ENCODE peak calls at places on chromosomes 11 and 22, in ten cellular contexts. One of them, this sample, is unnamed.

GRCh38 chr11:104967493-104968364 is 645 bp downstream of the CASP4 start:
- DNase-seq in stomach: no peak
- DNase-seq in HFFc6: no peak
- DNase-seq in ascending aorta: no peak
- DNase-seq in epithelial cell of esophagus: peak
- DNase-seq in AG04450: no peak
- DNase-seq in neural progenitor cell: no peak
- DNase-seq in fibroblast of pulmonary artery: peak
- DNase-seq in kidney epithelial cell: no peak
- DNase-seq in cardiac muscle cell: no peak
- DNase-seq in this sample: no peak

GRCh38 chr22:25729016-25729415 is 13.0 kb upstream of the MYO18B start:
- DNase-seq in stomach: no peak
- DNase-seq in HFFc6: no peak
- DNase-seq in ascending aorta: no peak
- DNase-seq in epithelial cell of esophagus: no peak
- DNase-seq in AG04450: no peak
- DNase-seq in neural progenitor cell: no peak
- DNase-seq in fibroblast of pulmonary artery: no peak
- DNase-seq in kidney epithelial cell: no peak
- DNase-seq in cardiac muscle cell: no peak
- DNase-seq in this sample: no peak

GRCh38 chr22:48923165-48923875 is 904.4 kb downstream of the BRD1 start:
- DNase-seq in stomach: peak
- DNase-seq in HFFc6: no peak
- DNase-seq in ascending aorta: no peak
- DNase-seq in epithelial cell of esophagus: no peak
- DNase-seq in AG04450: no peak
- DNase-seq in neural progenitor cell: no peak
- DNase-seq in fibroblast of pulmonary artery: no peak
- DNase-seq in kidney epithelial cell: no peak
- DNase-seq in cardiac muscle cell: no peak
- DNase-seq in this sample: no peak

GRCh38 chr11:120964857-120965256 is 59.0 kb upstream of the TBCEL start:
- DNase-seq in stomach: no peak
- DNase-seq in HFFc6: peak
- DNase-seq in ascending aorta: no peak
- DNase-seq in epithelial cell of esophagus: peak
- DNase-seq in AG04450: peak
- DNase-seq in neural progenitor cell: no peak
- DNase-seq in fibroblast of pulmonary artery: peak
- DNase-seq in kidney epithelial cell: no peak
- DNase-seq in cardiac muscle cell: no peak
- DNase-seq in this sample: no peak

GRCh38 chr11:104999716-105000115 is 23.3 kb downstream of the CASP5 start:
- DNase-seq in stomach: no peak
- DNase-seq in HFFc6: no peak
- DNase-seq in ascending aorta: no peak
- DNase-seq in epithelial cell of esophagus: no peak
- DNase-seq in AG04450: no peak
- DNase-seq in neural progenitor cell: no peak
- DNase-seq in fibroblast of pulmonary artery: no peak
- DNase-seq in kidney epithelial cell: no peak
- DNase-seq in cardiac muscle cell: no peak
- DNase-seq in this sample: no peak

GRCh38 chr22:44600386-44600785 is 101.6 kb upstream of the PRR5 start:
- DNase-seq in stomach: no peak
- DNase-seq in HFFc6: no peak
- DNase-seq in ascending aorta: no peak
- DNase-seq in epithelial cell of esophagus: no peak
- DNase-seq in AG04450: no peak
- DNase-seq in neural progenitor cell: no peak
- DNase-seq in fibroblast of pulmonary artery: no peak
- DNase-seq in kidney epithelial cell: no peak
- DNase-seq in cardiac muscle cell: no peak
- DNase-seq in this sample: no peak

GRCh38 chr22:36911887-36912661 is 1.4 kb upstream of the CSF2RB start:
- DNase-seq in stomach: no peak
- DNase-seq in HFFc6: peak
- DNase-seq in ascending aorta: no peak
- DNase-seq in epithelial cell of esophagus: no peak
- DNase-seq in AG04450: no peak
- DNase-seq in neural progenitor cell: no peak
- DNase-seq in fibroblast of pulmonary artery: peak
- DNase-seq in kidney epithelial cell: no peak
- DNase-seq in cardiac muscle cell: no peak
- DNase-seq in this sample: no peak

GRCh38 chr11:87260811-87261210 is 223.1 kb downstream of the TMEM135 start:
- DNase-seq in stomach: no peak
- DNase-seq in HFFc6: peak
- DNase-seq in ascending aorta: no peak
- DNase-seq in epithelial cell of esophagus: no peak
- DNase-seq in AG04450: no peak
- DNase-seq in neural progenitor cell: no peak
- DNase-seq in fibroblast of pulmonary artery: peak
- DNase-seq in kidney epithelial cell: no peak
- DNase-seq in cardiac muscle cell: no peak
- DNase-seq in this sample: no peak

DNA sequence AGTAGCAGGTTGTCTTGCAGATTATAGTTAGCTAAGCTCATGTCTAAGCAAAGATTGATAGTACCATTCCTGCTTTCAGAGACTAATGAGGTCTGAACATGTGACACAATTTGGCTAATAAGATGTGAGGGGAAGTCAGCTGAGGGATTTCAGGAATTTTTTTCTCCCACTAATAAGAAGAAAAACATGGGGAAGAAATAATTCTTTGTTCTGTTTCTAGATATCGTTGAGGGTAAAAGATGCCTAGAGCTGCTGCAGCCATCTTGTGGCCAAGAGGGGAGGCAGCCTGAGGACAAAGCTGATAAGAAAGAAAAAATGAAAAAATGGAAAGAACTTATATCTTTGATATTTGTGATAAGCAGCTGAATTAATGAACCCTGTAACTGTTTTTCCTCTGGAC is 1334.4 kb downstream of the LRRC4C start:
- DNase-seq in stomach: no peak
- DNase-seq in HFFc6: no peak
- DNase-seq in ascending aorta: no peak
- DNase-seq in epithelial cell of esophagus: no peak
- DNase-seq in AG04450: no peak
- DNase-seq in neural progenitor cell: peak
- DNase-seq in fibroblast of pulmonary artery: no peak
- DNase-seq in kidney epithelial cell: no peak
- DNase-seq in cardiac muscle cell: no peak
- DNase-seq in this sample: no peak
- TF ChIP-seq CTCF in stomach: peak
- TF ChIP-seq CTCF in HFFc6: no peak
- TF ChIP-seq CTCF in ascending aorta: no peak
- TF ChIP-seq CTCF in epithelial cell of esophagus: no peak
- TF ChIP-seq CTCF in AG04450: no peak
- TF ChIP-seq CTCF in neural progenitor cell: peak
- TF ChIP-seq CTCF in fibroblast of pulmonary artery: no peak
- TF ChIP-seq CTCF in kidney epithelial cell: peak
- TF ChIP-seq CTCF in cardiac muscle cell: no peak
- TF ChIP-seq CTCF in this sample: peak

GRCh38 chr11:11035331-11035730 is 177.5 kb upstream of the ZBED5 start:
- DNase-seq in stomach: no peak
- DNase-seq in HFFc6: no peak
- DNase-seq in ascending aorta: no peak
- DNase-seq in epithelial cell of esophagus: no peak
- DNase-seq in AG04450: no peak
- DNase-seq in neural progenitor cell: no peak
- DNase-seq in fibroblast of pulmonary artery: no peak
- DNase-seq in kidney epithelial cell: no peak
- DNase-seq in cardiac muscle cell: peak
- DNase-seq in this sample: no peak

GRCh38 chr11:11039249-11039965 is 181.6 kb upstream of the ZBED5 start:
- DNase-seq in stomach: no peak
- DNase-seq in HFFc6: no peak
- DNase-seq in ascending aorta: no peak
- DNase-seq in epithelial cell of esophagus: no peak
- DNase-seq in AG04450: no peak
- DNase-seq in neural progenitor cell: no peak
- DNase-seq in fibroblast of pulmonary artery: no peak
- DNase-seq in kidney epithelial cell: no peak
- DNase-seq in cardiac muscle cell: no peak
- DNase-seq in this sample: no peak

GRCh38 chr11:11036185-11037161 is 178.6 kb upstream of the ZBED5 start:
- DNase-seq in stomach: no peak
- DNase-seq in HFFc6: peak
- DNase-seq in ascending aorta: no peak
- DNase-seq in epithelial cell of esophagus: peak
- DNase-seq in AG04450: no peak
- DNase-seq in neural progenitor cell: peak
- DNase-seq in fibroblast of pulmonary artery: peak
- DNase-seq in kidney epithelial cell: peak
- DNase-seq in cardiac muscle cell: peak
- DNase-seq in this sample: no peak

GRCh38 chr11:11038339-11039248 is 180.7 kb upstream of the ZBED5 start:
- DNase-seq in stomach: no peak
- DNase-seq in HFFc6: no peak
- DNase-seq in ascending aorta: no peak
- DNase-seq in epithelial cell of esophagus: no peak
- DNase-seq in AG04450: no peak
- DNase-seq in neural progenitor cell: peak
- DNase-seq in fibroblast of pulmonary artery: no peak
- DNase-seq in kidney epithelial cell: no peak
- DNase-seq in cardiac muscle cell: no peak
- DNase-seq in this sample: no peak

DNA sequence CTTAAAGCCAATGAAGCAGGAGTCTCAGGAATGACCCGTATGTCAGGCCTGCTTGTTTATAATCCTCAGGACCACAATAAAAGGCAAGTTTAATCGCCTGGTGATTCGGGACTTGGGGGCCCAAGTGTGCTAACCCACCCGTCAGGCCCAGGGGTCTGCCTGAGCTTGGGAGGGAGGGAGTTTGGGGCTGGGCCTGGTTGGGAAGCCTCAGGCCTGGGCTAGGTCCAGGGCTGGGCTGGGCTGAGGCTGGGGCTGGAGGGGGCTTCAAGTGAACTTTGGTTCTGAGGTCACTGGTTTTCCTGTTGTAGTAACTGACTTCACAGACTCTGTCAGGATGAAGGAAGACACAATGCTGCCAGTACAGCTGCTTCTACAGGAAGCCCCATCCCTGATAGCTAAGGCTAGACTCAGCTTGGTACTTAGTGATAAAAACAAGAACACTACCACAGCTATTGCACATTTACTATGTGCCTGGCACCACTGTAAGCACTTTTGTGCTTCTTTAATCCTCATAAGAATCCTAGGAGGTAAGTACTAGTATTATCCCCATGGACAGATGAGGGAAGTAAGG is 179.4 kb upstream of the ZBED5 start:
- DNase-seq in stomach: no peak
- DNase-seq in HFFc6: no peak
- DNase-seq in ascending aorta: no peak
- DNase-seq in epithelial cell of esophagus: no peak
- DNase-seq in AG04450: no peak
- DNase-seq in neural progenitor cell: no peak
- DNase-seq in fibroblast of pulmonary artery: no peak
- DNase-seq in kidney epithelial cell: no peak
- DNase-seq in cardiac muscle cell: no peak
- DNase-seq in this sample: no peak
- TF ChIP-seq CTCF in stomach: no peak
- TF ChIP-seq CTCF in HFFc6: peak
- TF ChIP-seq CTCF in ascending aorta: no peak
- TF ChIP-seq CTCF in epithelial cell of esophagus: no peak
- TF ChIP-seq CTCF in AG04450: no peak
- TF ChIP-seq CTCF in neural progenitor cell: no peak
- TF ChIP-seq CTCF in fibroblast of pulmonary artery: no peak
- TF ChIP-seq CTCF in kidney epithelial cell: no peak
- TF ChIP-seq CTCF in cardiac muscle cell: no peak
- TF ChIP-seq CTCF in this sample: no peak

GRCh38 chr11:8250446-8250845 is 13.2 kb downstream of the LMO1 start:
- DNase-seq in stomach: no peak
- DNase-seq in HFFc6: no peak
- DNase-seq in ascending aorta: peak
- DNase-seq in epithelial cell of esophagus: no peak
- DNase-seq in AG04450: no peak
- DNase-seq in neural progenitor cell: no peak
- DNase-seq in fibroblast of pulmonary artery: no peak
- DNase-seq in kidney epithelial cell: no peak
- DNase-seq in cardiac muscle cell: no peak
- DNase-seq in this sample: no peak

GRCh38 chr11:8249482-8249881 is 14.2 kb downstream of the LMO1 start:
- DNase-seq in stomach: no peak
- DNase-seq in HFFc6: no peak
- DNase-seq in ascending aorta: no peak
- DNase-seq in epithelial cell of esophagus: no peak
- DNase-seq in AG04450: no peak
- DNase-seq in neural progenitor cell: no peak
- DNase-seq in fibroblast of pulmonary artery: no peak
- DNase-seq in kidney epithelial cell: no peak
- DNase-seq in cardiac muscle cell: no peak
- DNase-seq in this sample: no peak

GRCh38 chr11:8248786-8249185 is 14.9 kb downstream of the LMO1 start:
- DNase-seq in stomach: no peak
- DNase-seq in HFFc6: no peak
- DNase-seq in ascending aorta: no peak
- DNase-seq in epithelial cell of esophagus: no peak
- DNase-seq in AG04450: no peak
- DNase-seq in neural progenitor cell: no peak
- DNase-seq in fibroblast of pulmonary artery: no peak
- DNase-seq in kidney epithelial cell: no peak
- DNase-seq in cardiac muscle cell: no peak
- DNase-seq in this sample: no peak

GRCh38 chr11:8250981-8251620 is 12.6 kb downstream of the LMO1 start:
- DNase-seq in stomach: no peak
- DNase-seq in HFFc6: no peak
- DNase-seq in ascending aorta: peak
- DNase-seq in epithelial cell of esophagus: no peak
- DNase-seq in AG04450: no peak
- DNase-seq in neural progenitor cell: no peak
- DNase-seq in fibroblast of pulmonary artery: no peak
- DNase-seq in kidney epithelial cell: no peak
- DNase-seq in cardiac muscle cell: no peak
- DNase-seq in this sample: no peak

GRCh38 chr11:8247312-8247711 is 16.4 kb downstream of the LMO1 start:
- DNase-seq in stomach: peak
- DNase-seq in HFFc6: no peak
- DNase-seq in ascending aorta: no peak
- DNase-seq in epithelial cell of esophagus: peak
- DNase-seq in AG04450: no peak
- DNase-seq in neural progenitor cell: no peak
- DNase-seq in fibroblast of pulmonary artery: no peak
- DNase-seq in kidney epithelial cell: no peak
- DNase-seq in cardiac muscle cell: no peak
- DNase-seq in this sample: no peak
- TF ChIP-seq CTCF in stomach: peak
- TF ChIP-seq CTCF in HFFc6: peak
- TF ChIP-seq CTCF in ascending aorta: peak
- TF ChIP-seq CTCF in epithelial cell of esophagus: peak
- TF ChIP-seq CTCF in AG04450: peak
- TF ChIP-seq CTCF in neural progenitor cell: peak
- TF ChIP-seq CTCF in fibroblast of pulmonary artery: peak
- TF ChIP-seq CTCF in kidney epithelial cell: peak
- TF ChIP-seq CTCF in cardiac muscle cell: peak
- TF ChIP-seq CTCF in this sample: peak

DNA sequence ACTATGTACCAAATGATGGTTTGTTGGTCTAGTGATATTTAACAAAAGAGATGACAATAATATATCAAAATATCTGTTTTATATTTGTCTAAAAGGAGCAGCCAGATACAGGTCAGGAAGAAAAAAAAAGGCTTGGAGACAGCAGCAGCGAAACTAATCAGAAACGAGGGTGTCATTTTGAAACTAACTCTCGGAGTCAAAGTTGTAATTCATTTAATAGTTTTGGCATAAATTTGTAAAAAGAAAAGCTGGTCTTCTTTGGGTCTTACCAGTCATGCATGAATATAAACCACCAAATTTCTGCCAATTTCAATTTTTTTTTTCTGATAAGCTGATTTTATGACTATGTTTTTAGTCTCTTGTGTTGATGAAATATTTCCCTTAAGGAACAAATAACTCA is 25.5 kb downstream of the NPAT start:
- DNase-seq in stomach: no peak
- DNase-seq in HFFc6: no peak
- DNase-seq in ascending aorta: no peak
- DNase-seq in epithelial cell of esophagus: no peak
- DNase-seq in AG04450: no peak
- DNase-seq in neural progenitor cell: no peak
- DNase-seq in fibroblast of pulmonary artery: no peak
- DNase-seq in kidney epithelial cell: no peak
- DNase-seq in cardiac muscle cell: no peak
- DNase-seq in this sample: no peak
- TF ChIP-seq CTCF in stomach: no peak
- TF ChIP-seq CTCF in HFFc6: no peak
- TF ChIP-seq CTCF in ascending aorta: no peak
- TF ChIP-seq CTCF in epithelial cell of esophagus: no peak
- TF ChIP-seq CTCF in AG04450: no peak
- TF ChIP-seq CTCF in neural progenitor cell: no peak
- TF ChIP-seq CTCF in fibroblast of pulmonary artery: no peak
- TF ChIP-seq CTCF in kidney epithelial cell: no peak
- TF ChIP-seq CTCF in cardiac muscle cell: no peak
- TF ChIP-seq CTCF in this sample: no peak